ENCODE peak calls at places on chromosomes 16 and 17, in eight cellular contexts. F, D, O, Q, Z, T, G and N are unnamed samples.

GRCh38 chr17:80955078-80955477 is 36.6 kb upstream of the CHMP6 start:
- DNase-seq in F (peak), D (no peak), O (no peak), Q (no peak), Z (no peak), T (no peak), G (no peak), N (no peak)

GRCh38 chr16:275041-275621 is 613 bp downstream of the RGS11 start:
- DNase-seq in F (no peak), D (peak), O (no peak), Q (no peak), Z (no peak), T (no peak), G (no peak), N (no peak)

GRCh38 chr17:61591018-61591417 is at the start of gene NACA2:
- DNase-seq in F (no peak), D (no peak), O (no peak), Q (no peak), Z (no peak), T (no peak), G (no peak), N (no peak)

GRCh38 chr17:9707917-9708316 is 62.6 kb downstream of the USP43 start:
- DNase-seq in F (no peak), D (no peak), O (no peak), Q (no peak), Z (no peak), T (no peak), G (no peak), N (no peak)

GRCh38 chr16:77491091-77491490 is 56.3 kb upstream of the ADAMTS18 start:
- DNase-seq in F (no peak), D (no peak), O (no peak), Q (no peak), Z (no peak), T (no peak), G (no peak), N (no peak)

GRCh38 chr17:80021600-80021999 is 14.1 kb downstream of the TBC1D16 start:
- DNase-seq in F (no peak), D (no peak), O (no peak), Q (no peak), Z (no peak), T (no peak), G (no peak), N (no peak)

GRCh38 chr16:69199382-69199781 is 12.4 kb downstream of the SNTB2 start:
- DNase-seq in F (no peak), D (no peak), O (no peak), Q (peak), Z (peak), T (peak), G (peak), N (no peak)

GRCh38 chr16:53224932-53225533 is 170.2 kb downstream of the CHD9 start:
- DNase-seq in F (no peak), D (no peak), O (no peak), Q (no peak), Z (peak), T (no peak), G (peak), N (no peak)

GRCh38 chr16:626174-626765 is 4.5 kb upstream of the WFIKKN1 start:
- DNase-seq in F (no peak), D (no peak), O (no peak), Q (peak), Z (no peak), T (no peak), G (no peak), N (no peak)

GRCh38 chr16:27985981-27986380 is 77.5 kb downstream of the GSG1L start:
- DNase-seq in F (no peak), D (no peak), O (no peak), Q (no peak), Z (no peak), T (no peak), G (no peak), N (no peak)

GRCh38 chr17:57703273-57703672 is 41.8 kb downstream of the CCDC182 start:
- DNase-seq in F (no peak), D (no peak), O (no peak), Q (no peak), Z (no peak), T (no peak), G (no peak), N (no peak)

GRCh38 chr16:54588026-54588425 is 301.4 kb upstream of the IRX3 start:
- DNase-seq in F (no peak), D (no peak), O (no peak), Q (no peak), Z (no peak), T (no peak), G (no peak), N (no peak)

GRCh38 chr16:85584192-85584757 is 28.8 kb upstream of the GSE1 start:
- DNase-seq in F (no peak), D (no peak), O (no peak), Q (no peak), Z (no peak), T (no peak), G (no peak), N (no peak)

GRCh38 chr16:58402796-58403195 is 10.5 kb downstream of the GINS3 start:
- DNase-seq in F (no peak), D (no peak), O (no peak), Q (no peak), Z (no peak), T (no peak), G (no peak), N (no peak)

GRCh38 chr16:57143125-57143965 is 42.5 kb downstream of the PSME3IP1 start:
- DNase-seq in F (peak), D (no peak), O (no peak), Q (no peak), Z (no peak), T (no peak), G (no peak), N (no peak)

GRCh38 chr17:38476549-38476948 is 48.3 kb downstream of the ARHGAP23 start:
- DNase-seq in F (no peak), D (no peak), O (no peak), Q (no peak), Z (peak), T (peak), G (no peak), N (no peak)

GRCh38 chr16:30678586-30678970 is 20.3 kb downstream of the FBRS start:
- DNase-seq in F (no peak), D (no peak), O (no peak), Q (no peak), Z (no peak), T (no peak), G (no peak), N (no peak)

GRCh38 chr17:1894753-1895339 is 65.0 kb downstream of the RPA1 start:
- DNase-seq in F (peak), D (no peak), O (no peak), Q (no peak), Z (no peak), T (no peak), G (no peak), N (no peak)

GRCh38 chr16:9124908-9125584 is 33.6 kb downstream of the HAPSTR1 start:
- DNase-seq in F (no peak), D (no peak), O (no peak), Q (no peak), Z (no peak), T (no peak), G (no peak), N (no peak)

GRCh38 chr16:56389554-56389953 is 35.8 kb downstream of the AMFR start:
- DNase-seq in F (no peak), D (no peak), O (no peak), Q (no peak), Z (peak), T (peak), G (peak), N (no peak)

GRCh38 chr17:45428954-45429337 is 3.7 kb downstream of the ARHGAP27 start:
- DNase-seq in F (no peak), D (no peak), O (no peak), Q (no peak), Z (no peak), T (no peak), G (no peak), N (no peak)

GRCh38 chr16:79601092-79601977 is 798 bp upstream of the MAF start:
- DNase-seq in F (peak), D (peak), O (no peak), Q (peak), Z (peak), T (no peak), G (peak), N (peak)

GRCh38 chr16:87435399-87436224 is 43.5 kb downstream of the MAP1LC3B start:
- DNase-seq in F (peak), D (no peak), O (no peak), Q (no peak), Z (peak), T (peak), G (no peak), N (peak)

GRCh38 chr16:85881436-85881835 is 17.5 kb upstream of the IRF8 start:
- DNase-seq in F (no peak), D (no peak), O (no peak), Q (no peak), Z (no peak), T (no peak), G (no peak), N (no peak)

GRCh38 chr17:43601280-43602050 is 55.3 kb upstream of the ETV4 start:
- DNase-seq in F (no peak), D (peak), O (no peak), Q (peak), Z (no peak), T (peak), G (no peak), N (no peak)

GRCh38 chr16:11319529-11320146 is 25.6 kb upstream of the RMI2 start:
- DNase-seq in F (no peak), D (peak), O (no peak), Q (no peak), Z (no peak), T (no peak), G (no peak), N (peak)

GRCh38 chr16:64133396-64133795 is 988.5 kb downstream of the CDH11 start:
- DNase-seq in F (no peak), D (no peak), O (no peak), Q (no peak), Z (no peak), T (no peak), G (no peak), N (no peak)

GRCh38 chr17:49994085-49995054 is 654 bp downstream of the DLX3 start:
- DNase-seq in F (no peak), D (no peak), O (no peak), Q (no peak), Z (no peak), T (no peak), G (no peak), N (peak)

GRCh38 chr16:84941916-84942315 is 69.4 kb downstream of the ZDHHC7 start:
- DNase-seq in F (no peak), D (no peak), O (no peak), Q (no peak), Z (peak), T (no peak), G (no peak), N (no peak)

GRCh38 chr16:14275934-14276333 is 204.8 kb downstream of the MRTFB start:
- DNase-seq in F (no peak), D (no peak), O (no peak), Q (no peak), Z (no peak), T (no peak), G (no peak), N (no peak)

GRCh38 chr17:17873450-17873991 is 36.7 kb upstream of the SREBF1 start:
- DNase-seq in F (no peak), D (no peak), O (no peak), Q (no peak), Z (no peak), T (no peak), G (no peak), N (no peak)

GRCh38 chr17:80345321-80345720 is 69.6 kb upstream of the ENDOV start:
- DNase-seq in F (peak), D (no peak), O (no peak), Q (no peak), Z (no peak), T (no peak), G (no peak), N (no peak)

GRCh38 chr17:28885363-28885762 is 12.2 kb downstream of the FLOT2 start:
- DNase-seq in F (no peak), D (no peak), O (no peak), Q (no peak), Z (no peak), T (no peak), G (no peak), N (no peak)

GRCh38 chr17:75774988-75775668 is 9.5 kb upstream of the UNK start:
- DNase-seq in F (peak), D (peak), O (no peak), Q (no peak), Z (no peak), T (peak), G (no peak), N (no peak)

GRCh38 chr17:17819561-17819995 is 17.2 kb downstream of the SREBF1 start:
- DNase-seq in F (no peak), D (peak), O (peak), Q (peak), Z (peak), T (peak), G (peak), N (no peak)

GRCh38 chr17:40445769-40446468 is 2.7 kb downstream of the IGFBP4 start:
- DNase-seq in F (no peak), D (no peak), O (no peak), Q (no peak), Z (no peak), T (peak), G (peak), N (no peak)

GRCh38 chr16:56424791-56425438 is 430 bp downstream of the AMFR start:
- DNase-seq in F (peak), D (peak), O (no peak), Q (peak), Z (peak), T (peak), G (no peak), N (peak)

GRCh38 chr17:63774982-63775290 is 966 bp downstream of the DDX42 start:
- DNase-seq in F (no peak), D (no peak), O (no peak), Q (no peak), Z (peak), T (peak), G (no peak), N (no peak)

GRCh38 chr17:37742114-37742761 is 2.6 kb downstream of the HNF1B start:
- DNase-seq in F (no peak), D (peak), O (no peak), Q (no peak), Z (peak), T (peak), G (peak), N (no peak)

DNA sequence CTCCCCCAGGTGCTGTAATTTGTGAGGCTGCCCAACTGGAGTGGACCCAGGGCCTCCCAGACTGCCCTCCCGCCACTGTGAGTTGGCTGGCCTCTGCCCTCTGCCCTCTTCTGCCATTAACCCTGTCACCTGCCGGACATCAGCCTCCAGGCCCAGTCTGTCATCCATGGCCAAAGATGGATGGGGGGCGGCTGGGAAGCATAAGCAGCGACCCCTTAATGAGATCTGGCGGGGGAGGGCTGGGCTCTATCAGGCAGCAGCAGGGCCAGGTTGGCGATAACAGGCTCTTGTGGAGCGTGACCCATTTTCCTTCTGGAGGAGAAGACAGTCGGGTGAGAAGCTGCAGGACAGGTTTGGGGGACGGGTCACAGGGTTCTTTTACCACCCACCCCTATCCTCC is 25.3 kb downstream of the CDK5RAP3 start:
- DNase-seq in F (no peak), D (no peak), O (no peak), Q (no peak), Z (no peak), T (no peak), G (no peak), N (peak)
- H3K4me3 ChIP-seq in F (no peak), D (no peak), O (no peak), Q (no peak), Z (no peak), T (no peak), G (no peak), N (no peak)

GRCh38 chr17:27455569-27455913 is 707 bp upstream of the KSR1 start:
- DNase-seq in F (no peak), D (no peak), O (no peak), Q (no peak), Z (no peak), T (no peak), G (no peak), N (no peak)

GRCh38 chr17:27455914-27456680 is at the start of gene KSR1:
- DNase-seq in F (peak), D (peak), O (no peak), Q (peak), Z (peak), T (peak), G (peak), N (peak)

GRCh38 chr17:27453466-27453865 is 2.8 kb upstream of the KSR1 start:
- DNase-seq in F (no peak), D (no peak), O (no peak), Q (no peak), Z (peak), T (no peak), G (no peak), N (no peak)

GRCh38 chr17:27452828-27453227 is 3.4 kb upstream of the KSR1 start:
- DNase-seq in F (no peak), D (no peak), O (no peak), Q (no peak), Z (peak), T (no peak), G (no peak), N (no peak)

DNA sequence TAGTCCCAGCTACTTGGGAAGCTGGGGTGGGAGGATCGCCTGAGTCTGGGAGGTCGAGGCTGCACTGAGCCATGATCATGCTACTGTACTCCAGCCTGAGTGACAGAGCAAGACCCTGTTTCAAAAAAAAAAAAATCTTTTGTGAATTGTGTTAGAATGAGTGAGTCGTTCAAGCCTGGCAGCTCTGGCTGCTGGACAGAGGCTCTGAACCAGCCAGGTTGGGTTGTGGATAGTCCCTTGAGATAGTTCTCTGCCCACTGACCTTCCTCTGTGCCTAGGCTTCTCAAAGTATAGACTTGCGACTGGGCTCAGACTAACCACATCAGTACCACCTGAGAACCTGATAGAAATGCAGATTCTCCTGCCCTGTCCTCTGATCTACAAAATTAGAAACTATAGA is 2.2 kb upstream of the KSR1 start:
- DNase-seq in F (no peak), D (no peak), O (no peak), Q (no peak), Z (no peak), T (no peak), G (no peak), N (no peak)
- H3K4me3 ChIP-seq in F (no peak), D (no peak), O (no peak), Q (no peak), Z (no peak), T (no peak), G (no peak), N (no peak)

GRCh38 chr16:90005956-90006663 is 13.1 kb downstream of the DBNDD1 start:
- DNase-seq in F (no peak), D (no peak), O (no peak), Q (no peak), Z (no peak), T (no peak), G (no peak), N (no peak)
- H3K4me3 ChIP-seq in F (no peak), D (no peak), O (no peak), Q (no peak), Z (no peak), T (no peak), G (no peak), N (no peak)

DNA sequence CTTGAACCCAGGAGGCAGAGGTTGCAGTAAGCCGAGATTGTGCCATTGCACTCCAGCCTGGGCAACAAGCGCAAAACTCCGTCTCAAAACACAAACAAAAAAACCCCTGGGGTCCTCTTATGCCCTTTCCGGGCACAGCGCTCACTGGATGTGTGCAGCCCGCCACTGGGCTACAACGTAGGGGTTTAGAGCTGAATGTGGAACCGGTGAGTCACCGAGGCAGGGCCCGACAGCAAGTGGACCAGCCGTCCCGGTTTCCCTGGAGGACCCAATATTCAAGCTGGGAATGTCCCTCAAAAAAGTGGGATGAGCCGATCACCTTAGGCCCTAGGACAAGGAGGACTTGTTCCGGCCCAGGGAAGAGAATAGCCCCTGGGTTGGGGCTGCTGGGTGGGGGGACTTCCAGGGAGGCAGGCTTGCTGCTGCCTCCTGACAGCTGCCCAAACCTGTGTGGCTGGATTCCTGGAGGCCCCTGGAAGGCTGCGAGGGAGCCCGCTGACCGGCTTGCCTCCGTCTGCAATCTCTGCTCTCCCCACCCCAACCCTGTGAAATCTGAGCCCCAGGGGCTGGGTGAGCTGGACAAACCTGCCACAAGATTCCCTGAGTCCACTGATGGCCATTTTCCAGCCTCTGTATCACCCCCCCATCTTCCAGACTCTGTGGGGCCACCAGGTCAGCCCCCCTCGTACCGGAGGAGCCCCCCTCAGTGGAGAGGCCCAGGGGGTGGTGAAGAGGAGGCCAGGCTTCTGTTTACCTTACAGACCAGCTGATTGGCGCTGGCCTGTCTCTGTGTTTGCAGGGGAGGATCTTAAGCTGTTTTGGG is 2.9 kb upstream of the CLDN9 start:
- DNase-seq in F (no peak), D (peak), O (no peak), Q (no peak), Z (no peak), T (no peak), G (no peak), N (peak)
- H3K4me3 ChIP-seq in F (no peak), D (no peak), O (no peak), Q (no peak), Z (no peak), T (no peak), G (no peak), N (no peak)

GRCh38 chr16:66919569-66920472 is 1.1 kb upstream of the CDH16 start:
- DNase-seq in F (no peak), D (no peak), O (no peak), Q (peak), Z (no peak), T (no peak), G (no peak), N (peak)

GRCh38 chr16:66918355-66918754 is 330 bp downstream of the CDH16 start:
- DNase-seq in F (no peak), D (no peak), O (no peak), Q (no peak), Z (no peak), T (no peak), G (no peak), N (peak)

GRCh38 chr16:66918803-66919568 is at the start of gene CDH16:
- DNase-seq in F (no peak), D (no peak), O (peak), Q (no peak), Z (no peak), T (no peak), G (no peak), N (peak)

GRCh38 chr16:66916518-66916917 is 2.2 kb downstream of the CDH16 start:
- DNase-seq in F (no peak), D (no peak), O (no peak), Q (no peak), Z (no peak), T (no peak), G (no peak), N (no peak)

GRCh38 chr16:66917741-66918140 is 944 bp downstream of the CDH16 start:
- DNase-seq in F (no peak), D (no peak), O (no peak), Q (no peak), Z (no peak), T (no peak), G (no peak), N (no peak)
- H3K4me3 ChIP-seq in F (no peak), D (no peak), O (no peak), Q (no peak), Z (no peak), T (no peak), G (no peak), N (no peak)